ENCODE peak calls at places on chromosomes 16 and 17, in six cellular contexts. M, O, G, T, W and Y are unnamed samples.

GRCh38 chr16:68644715-68645493 is at the start of gene CDH3:
- DNase-seq in O (peak), M (no peak), G (peak), T (no peak), W (no peak), Y (no peak)

GRCh38 chr17:66417300-66417719 is 114.9 kb downstream of the PRKCA start:
- DNase-seq in M (no peak), O (no peak), G (no peak), T (no peak), W (no peak), Y (no peak)

GRCh38 chr17:62109924-62110323 is 44.8 kb upstream of the MED13 start:
- DNase-seq in M (no peak), O (no peak), G (no peak), W (no peak), T (no peak), Y (no peak)

GRCh38 chr16:53502331-53503269 is at the start of gene AKTIP:
- DNase-seq in T (peak), W (no peak), O (peak), G (peak), M (peak), Y (no peak)

GRCh38 chr16:87053016-87053982 is 263.9 kb downstream of the C16orf95 start:
- DNase-seq in O (peak), G (no peak), W (no peak), M (no peak), T (no peak), Y (no peak)

GRCh38 chr17:55284001-55284884 is 19.5 kb downstream of the HLF start:
- DNase-seq in G (no peak), W (no peak), M (no peak), T (no peak), O (no peak), Y (no peak)

GRCh38 chr16:83952587-83952939 is 477 bp upstream of the OSGIN1 start:
- DNase-seq in O (peak), G (no peak), M (no peak), T (no peak), W (no peak), Y (no peak)

GRCh38 chr16:79007614-79008013 is 592.9 kb downstream of the MAF start:
- DNase-seq in T (no peak), W (no peak), M (no peak), O (no peak), G (no peak), Y (no peak)

GRCh38 chr17:56083475-56083874 is 69.8 kb upstream of the ANKFN1 start:
- DNase-seq in G (no peak), W (no peak), O (no peak), T (no peak), M (no peak), Y (no peak)

GRCh38 chr17:64172510-64172909 is 42.6 kb upstream of the ERN1 start:
- DNase-seq in M (no peak), G (no peak), O (no peak), W (no peak), T (no peak), Y (no peak)

GRCh38 chr17:70050192-70050591 is 24.8 kb upstream of the KCNJ16 start:
- DNase-seq in G (no peak), T (no peak), M (no peak), O (no peak), W (peak), Y (no peak)

GRCh38 chr16:53773150-53773846 is 69.3 kb downstream of the FTO start:
- DNase-seq in T (peak), M (no peak), O (peak), W (no peak), G (no peak), Y (peak)

GRCh38 chr17:6381526-6382135 is 53.3 kb downstream of the AIPL1 start:
- DNase-seq in T (no peak), G (no peak), M (no peak), W (no peak), O (no peak), Y (no peak)

GRCh38 chr17:58308985-58309917 is 19.3 kb downstream of the TSPOAP1 start:
- DNase-seq in M (peak), O (peak), T (no peak), G (no peak), W (no peak), Y (no peak)

GRCh38 chr16:11744075-11744470 is 1.4 kb upstream of the TXNDC11 start:
- DNase-seq in T (no peak), G (no peak), W (no peak), M (no peak), O (no peak), Y (no peak)

GRCh38 chr16:85891033-85891775 is 7.8 kb upstream of the IRF8 start:
- DNase-seq in O (no peak), T (peak), G (no peak), W (no peak), M (no peak), Y (peak)

GRCh38 chr16:55294947-55295346 is 29.1 kb upstream of the IRX6 start:
- DNase-seq in T (no peak), G (no peak), W (peak), O (no peak), M (no peak), Y (no peak)

GRCh38 chr17:39699818-39700147 is at the start of gene ERBB2:
- DNase-seq in G (peak), T (peak), O (peak), W (peak), M (no peak), Y (peak)

GRCh38 chr17:5118219-5118618 is 2.4 kb downstream of the USP6 start:
- DNase-seq in W (no peak), G (no peak), M (no peak), T (no peak), O (no peak), Y (no peak)

GRCh38 chr17:6599364-6599763 is 41.1 kb downstream of the KIAA0753 start:
- DNase-seq in G (no peak), T (peak), O (no peak), W (no peak), M (no peak), Y (peak)

GRCh38 chr16:47774661-47775060 is 313.5 kb downstream of the PHKB start:
- DNase-seq in T (peak), M (no peak), O (no peak), G (no peak), W (no peak), Y (peak)

GRCh38 chr16:86566601-86566965 is at the start of gene FOXC2:
- DNase-seq in T (peak), O (peak), G (peak), W (peak), M (peak), Y (no peak)

GRCh38 chr17:1203967-1204291 is 24.1 kb upstream of the ABR start:
- DNase-seq in O (no peak), G (no peak), M (no peak), W (no peak), T (no peak), Y (no peak)

GRCh38 chr17:4747847-4748246 is 8.1 kb upstream of the CXCL16 start:
- DNase-seq in W (no peak), T (no peak), O (peak), M (no peak), G (no peak), Y (no peak)

GRCh38 chr17:27478901-27479531 is 22.8 kb downstream of the KSR1 start:
- DNase-seq in W (no peak), O (no peak), M (no peak), T (no peak), G (no peak), Y (no peak)

GRCh38 chr17:5031365-5032082 is 3.7 kb downstream of the SLC52A1 start:
- DNase-seq in O (peak), T (peak), G (peak), W (peak), M (peak), Y (peak)

GRCh38 chr17:14298221-14298994 is 2.5 kb upstream of the HS3ST3B1 start:
- DNase-seq in T (no peak), M (no peak), W (no peak), O (no peak), G (no peak), Y (no peak)

GRCh38 chr17:8041249-8041928 is 2.5 kb downstream of the ALOX15B start:
- DNase-seq in G (no peak), T (peak), O (no peak), M (no peak), W (peak), Y (no peak)

GRCh38 chr17:30939059-30939689 is 17.4 kb downstream of the ADAP2 start:
- DNase-seq in T (no peak), G (no peak), O (no peak), W (no peak), M (no peak), Y (no peak)

GRCh38 chr17:30947796-30948195 is 23.0 kb upstream of the RNF135 start:
- DNase-seq in M (no peak), T (no peak), G (no peak), W (no peak), O (no peak), Y (no peak)

GRCh38 chr17:30942311-30943079 is 20.8 kb downstream of the ADAP2 start:
- DNase-seq in M (no peak), O (no peak), G (no peak), T (peak), W (no peak), Y (no peak)
- TF ChIP-seq CTCF in M (no peak), O (no peak), G (no peak), T (peak), W (no peak), Y (no peak)

DNA sequence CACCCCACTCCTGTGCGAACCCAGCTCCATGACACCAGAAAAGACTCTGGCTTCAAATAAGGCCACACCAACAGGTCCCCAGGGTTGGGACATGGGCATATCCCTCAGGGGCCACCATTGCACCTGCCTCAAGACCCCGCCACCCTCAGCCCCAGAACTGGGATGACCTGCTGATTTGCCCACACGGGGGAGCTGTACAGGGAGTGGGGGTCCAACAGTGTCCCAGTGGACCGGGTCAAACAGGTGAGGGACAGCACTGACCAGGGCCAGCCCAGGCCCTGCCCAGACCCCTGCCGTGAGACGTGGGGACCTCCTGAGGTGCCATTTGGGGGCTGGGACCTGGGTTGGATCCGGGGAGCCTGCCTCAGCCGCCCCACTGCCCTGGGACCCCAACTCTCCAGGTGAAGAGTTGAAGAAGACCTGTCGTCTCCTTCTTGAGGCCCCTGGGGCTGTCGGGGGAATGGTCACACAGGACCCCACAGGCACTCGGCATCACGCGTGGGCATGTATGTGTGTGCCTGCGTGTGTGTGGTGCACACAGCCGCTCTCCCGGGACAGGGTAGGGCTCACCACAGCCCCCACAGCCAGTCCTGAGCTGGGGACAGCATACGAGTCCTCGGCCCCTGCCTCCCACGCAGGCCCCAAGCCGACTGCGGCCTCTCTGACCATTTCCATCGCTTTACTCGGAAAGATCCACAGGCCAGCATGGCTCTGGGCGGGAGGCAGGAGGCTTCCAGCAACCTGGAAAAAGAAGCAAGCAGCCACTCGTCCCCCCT is 34.2 kb upstream of the ZNF469 start:
- DNase-seq in M (no peak), O (no peak), W (no peak), G (no peak), T (no peak), Y (no peak)
- H3K4me3 ChIP-seq in M (no peak), O (no peak), W (no peak), G (no peak), T (no peak), Y (no peak)

GRCh38 chr16:24085665-24086064 is 170.5 kb upstream of the CACNG3 start:
- DNase-seq in M (no peak), W (no peak), T (no peak), G (no peak), O (no peak), Y (no peak)
- TF ChIP-seq CTCF in M (no peak), W (no peak), T (no peak), G (no peak), O (no peak), Y (no peak)

DNA sequence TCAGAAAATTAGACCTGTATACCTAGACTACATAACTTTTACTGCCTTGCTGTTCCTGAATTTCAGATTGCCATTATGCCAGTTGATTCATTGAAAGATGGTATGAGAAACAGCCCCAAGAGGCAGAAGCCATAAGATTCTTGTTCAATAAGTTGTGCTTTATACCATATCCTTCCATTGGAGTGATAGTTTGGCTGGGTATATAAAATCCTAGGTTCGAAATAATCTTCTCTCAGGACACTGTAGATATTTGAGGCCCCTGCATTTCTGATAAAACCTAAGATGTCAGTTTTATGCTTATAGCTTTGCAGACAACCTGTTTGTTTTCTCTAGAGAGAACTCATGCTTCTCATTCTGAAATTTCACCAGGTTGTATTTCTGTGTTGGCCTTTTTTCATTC is 9.6 kb upstream of the SDK2 start:
- DNase-seq in O (no peak), M (no peak), G (no peak), W (no peak), T (no peak), Y (no peak)
- H3K4me3 ChIP-seq in O (no peak), M (no peak), G (no peak), W (no peak), T (no peak), Y (no peak)

GRCh38 chr17:41267711-41268110 is 2.5 kb downstream of the KRTAP9-6 start:
- DNase-seq in M (no peak), T (no peak), G (no peak), O (no peak), W (no peak), Y (no peak)

GRCh38 chr17:41264599-41264998 is 579 bp upstream of the KRTAP9-6 start:
- DNase-seq in O (no peak), T (no peak), G (no peak), W (no peak), M (no peak), Y (peak)

GRCh38 chr17:41263212-41263611 is 2.0 kb upstream of the KRTAP9-6 start:
- DNase-seq in W (no peak), T (no peak), O (no peak), G (no peak), M (no peak), Y (no peak)

DNA sequence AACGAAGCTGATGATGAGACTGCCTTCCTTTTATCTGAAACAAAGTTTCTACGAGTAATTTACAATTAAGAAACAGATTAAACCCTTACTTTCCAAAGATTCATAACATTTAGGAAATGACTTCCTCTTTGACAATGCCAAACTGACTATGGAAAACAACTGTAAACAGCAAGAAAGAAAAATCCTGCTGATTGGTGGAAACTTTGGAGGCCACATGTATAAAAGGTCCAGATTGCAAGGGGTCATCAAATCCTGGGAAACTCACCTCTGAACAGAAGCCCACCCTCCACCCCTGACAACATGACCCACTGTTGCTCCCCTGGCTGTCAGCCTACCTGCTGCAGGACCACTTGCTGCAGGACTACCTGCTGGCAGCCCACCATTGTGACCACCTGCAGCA is at the start of gene KRTAP9-6:
- DNase-seq in M (no peak), T (no peak), G (no peak), O (no peak), W (no peak), Y (no peak)
- TF ChIP-seq CTCF in M (no peak), T (no peak), G (no peak), O (no peak), W (no peak), Y (no peak)

DNA sequence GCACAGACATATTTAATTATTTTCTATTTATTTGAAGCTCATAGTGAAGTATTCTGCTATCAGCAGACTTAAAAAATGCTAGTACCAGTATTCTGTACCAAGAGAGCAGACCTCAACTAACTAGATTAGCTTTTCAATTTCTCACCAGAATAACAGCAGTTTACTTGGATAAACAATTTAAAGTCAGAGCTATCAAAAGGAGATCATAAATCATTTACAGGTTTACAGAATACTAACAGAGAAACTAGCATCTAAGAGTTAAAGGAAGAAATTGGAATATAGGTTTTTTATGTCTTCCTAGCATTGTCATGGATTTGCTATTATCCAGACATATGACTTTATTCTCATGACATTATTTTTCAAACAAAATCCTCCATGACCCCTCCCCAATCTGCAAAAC is 3.4 kb downstream of the SPOP start:
- DNase-seq in W (no peak), O (no peak), T (no peak), G (no peak), M (no peak), Y (no peak)
- H3K4me3 ChIP-seq in W (no peak), O (no peak), T (no peak), G (no peak), M (no peak), Y (no peak)

GRCh38 chr17:75979705-75980187 is 706 bp downstream of the TEN1 start:
- DNase-seq in M (no peak), O (no peak), W (no peak), T (peak), G (no peak), Y (no peak)

GRCh38 chr17:75980188-75981018 is 1.4 kb downstream of the TEN1 start:
- DNase-seq in M (no peak), O (no peak), G (no peak), T (no peak), W (no peak), Y (no peak)

GRCh38 chr17:75981019-75981615 is 2.1 kb downstream of the TEN1 start:
- DNase-seq in M (no peak), T (no peak), O (no peak), W (no peak), G (no peak), Y (no peak)

GRCh38 chr17:75976175-75976848 is 2.7 kb downstream of the ACOX1 start:
- DNase-seq in M (no peak), T (peak), O (no peak), G (no peak), W (no peak), Y (no peak)

GRCh38 chr17:75978938-75979704 is at the start of the genes ACOX1 and TEN1:
- DNase-seq in G (peak), W (peak), M (peak), O (peak), T (peak), Y (peak)
- TF ChIP-seq CTCF in G (peak), W (no peak), M (peak), O (no peak), T (peak), Y (peak)

GRCh38 chr17:48530208-48530886 is 464 bp downstream of the HOXB1 start:
- DNase-seq in O (no peak), M (no peak), T (no peak), W (no peak), G (no peak), Y (no peak)
- H3K4me3 ChIP-seq in O (no peak), M (no peak), T (no peak), W (no peak), G (no peak), Y (no peak)